ENCODE peak calls at places on chromosomes 1 and 21, in four cellular contexts. One of them, this sample, is unnamed.

GRCh38 chr1:117658676-117659075 is 52.8 kb downstream of the TENT5C start:
- DNase-seq in heart left ventricle: no peak
- DNase-seq in right lobe of liver: no peak
- DNase-seq in brain microvascular endothelial cell: no peak
- DNase-seq in this sample: no peak

GRCh38 chr1:199948587-199949280 is 78.8 kb upstream of the NR5A2 start:
- DNase-seq in heart left ventricle: no peak
- DNase-seq in right lobe of liver: no peak
- DNase-seq in brain microvascular endothelial cell: no peak
- DNase-seq in this sample: no peak

GRCh38 chr1:44894591-44894990 is 51.5 kb upstream of the PTCH2 start:
- DNase-seq in heart left ventricle: no peak
- DNase-seq in right lobe of liver: no peak
- DNase-seq in brain microvascular endothelial cell: peak
- DNase-seq in this sample: peak

GRCh38 chr1:7393141-7393540 is 378.0 kb upstream of the VAMP3 start:
- DNase-seq in heart left ventricle: no peak
- DNase-seq in right lobe of liver: no peak
- DNase-seq in brain microvascular endothelial cell: peak
- DNase-seq in this sample: no peak

GRCh38 chr1:107949467-107950253 is 15.3 kb downstream of the VAV3 start:
- DNase-seq in heart left ventricle: no peak
- DNase-seq in right lobe of liver: no peak
- DNase-seq in brain microvascular endothelial cell: no peak
- DNase-seq in this sample: no peak

GRCh38 chr1:113990966-113991365 is 11.7 kb downstream of the OLFML3 start:
- DNase-seq in heart left ventricle: no peak
- DNase-seq in right lobe of liver: no peak
- DNase-seq in brain microvascular endothelial cell: no peak
- DNase-seq in this sample: no peak

GRCh38 chr1:156486421-156487344 is 13.9 kb downstream of the MEF2D start:
- DNase-seq in heart left ventricle: no peak
- DNase-seq in right lobe of liver: no peak
- DNase-seq in brain microvascular endothelial cell: no peak
- DNase-seq in this sample: no peak

GRCh38 chr1:56052090-56052489 is 527.3 kb downstream of the PLPP3 start:
- DNase-seq in heart left ventricle: no peak
- DNase-seq in right lobe of liver: no peak
- DNase-seq in brain microvascular endothelial cell: no peak
- DNase-seq in this sample: no peak

GRCh38 chr1:165481820-165482532 is 37.0 kb upstream of the RXRG start:
- DNase-seq in heart left ventricle: peak
- DNase-seq in right lobe of liver: no peak
- DNase-seq in brain microvascular endothelial cell: peak
- DNase-seq in this sample: peak

GRCh38 chr1:94279048-94279447 is 41.7 kb upstream of the ARHGAP29 start:
- DNase-seq in heart left ventricle: no peak
- DNase-seq in right lobe of liver: no peak
- DNase-seq in brain microvascular endothelial cell: no peak
- DNase-seq in this sample: no peak

GRCh38 chr1:25562101-25562927 is 18.9 kb downstream of the LDLRAP1 start:
- DNase-seq in heart left ventricle: no peak
- DNase-seq in right lobe of liver: no peak
- DNase-seq in brain microvascular endothelial cell: no peak
- DNase-seq in this sample: no peak

GRCh38 chr1:178461676-178462075 is 35.1 kb downstream of the CLEC20A start:
- DNase-seq in heart left ventricle: no peak
- DNase-seq in right lobe of liver: no peak
- DNase-seq in brain microvascular endothelial cell: no peak
- DNase-seq in this sample: no peak

GRCh38 chr1:94115900-94116436 is 5.0 kb downstream of the ABCA4 start:
- DNase-seq in heart left ventricle: no peak
- DNase-seq in right lobe of liver: no peak
- DNase-seq in brain microvascular endothelial cell: no peak
- DNase-seq in this sample: no peak

GRCh38 chr1:164611754-164612642 is 53.0 kb downstream of the PBX1 start:
- DNase-seq in heart left ventricle: no peak
- DNase-seq in right lobe of liver: no peak
- DNase-seq in brain microvascular endothelial cell: peak
- DNase-seq in this sample: no peak

GRCh38 chr1:41360074-41361027 is 883 bp upstream of the FOXO6 start:
- DNase-seq in heart left ventricle: no peak
- DNase-seq in right lobe of liver: no peak
- DNase-seq in brain microvascular endothelial cell: no peak
- DNase-seq in this sample: no peak

GRCh38 chr1:2044510-2045319 is 5.5 kb upstream of the PRKCZ start:
- DNase-seq in heart left ventricle: peak
- DNase-seq in right lobe of liver: peak
- DNase-seq in brain microvascular endothelial cell: peak
- DNase-seq in this sample: no peak

GRCh38 chr1:204630460-204630905 is 55.1 kb downstream of the LRRN2 start:
- DNase-seq in heart left ventricle: no peak
- DNase-seq in right lobe of liver: no peak
- DNase-seq in brain microvascular endothelial cell: no peak
- DNase-seq in this sample: no peak

GRCh38 chr1:161266096-161266679 is 7.6 kb downstream of the PCP4L1 start:
- DNase-seq in heart left ventricle: no peak
- DNase-seq in right lobe of liver: no peak
- DNase-seq in brain microvascular endothelial cell: no peak
- DNase-seq in this sample: no peak

GRCh38 chr1:183953031-183953430 is 84.5 kb downstream of the COLGALT2 start:
- DNase-seq in heart left ventricle: no peak
- DNase-seq in right lobe of liver: no peak
- DNase-seq in brain microvascular endothelial cell: no peak
- DNase-seq in this sample: no peak

GRCh38 chr1:86231076-86231475 is 74.5 kb upstream of the COL24A1 start:
- DNase-seq in heart left ventricle: no peak
- DNase-seq in right lobe of liver: no peak
- DNase-seq in brain microvascular endothelial cell: no peak
- DNase-seq in this sample: no peak

GRCh38 chr1:85544689-85545203 is 35.8 kb upstream of the CCN1 start:
- DNase-seq in heart left ventricle: no peak
- DNase-seq in right lobe of liver: peak
- DNase-seq in brain microvascular endothelial cell: peak
- DNase-seq in this sample: no peak

GRCh38 chr1:53862507-53862906 is 24.4 kb upstream of the NDC1 start:
- DNase-seq in heart left ventricle: no peak
- DNase-seq in right lobe of liver: no peak
- DNase-seq in brain microvascular endothelial cell: no peak
- DNase-seq in this sample: no peak

GRCh38 chr21:37032877-37033471 is 26.5 kb downstream of the RIPPLY3 start:
- DNase-seq in heart left ventricle: no peak
- DNase-seq in right lobe of liver: no peak
- DNase-seq in brain microvascular endothelial cell: peak
- DNase-seq in this sample: peak

GRCh38 chr1:211705439-211706205 is 30.2 kb upstream of the NEK2 start:
- DNase-seq in heart left ventricle: no peak
- DNase-seq in right lobe of liver: no peak
- DNase-seq in brain microvascular endothelial cell: no peak
- DNase-seq in this sample: no peak

GRCh38 chr1:115114308-115114707 is 25.0 kb upstream of the TSPAN2 start:
- DNase-seq in heart left ventricle: no peak
- DNase-seq in right lobe of liver: peak
- DNase-seq in brain microvascular endothelial cell: no peak
- DNase-seq in this sample: no peak

GRCh38 chr1:100001462-100001861 is 31.7 kb downstream of the SLC35A3 start:
- DNase-seq in heart left ventricle: no peak
- DNase-seq in right lobe of liver: no peak
- DNase-seq in brain microvascular endothelial cell: no peak
- DNase-seq in this sample: no peak

GRCh38 chr21:35226960-35227741 is 178.0 kb upstream of the RUNX1 start:
- DNase-seq in heart left ventricle: no peak
- DNase-seq in right lobe of liver: no peak
- DNase-seq in brain microvascular endothelial cell: no peak
- DNase-seq in this sample: no peak

GRCh38 chr1:185463011-185463410 is 146.0 kb upstream of the IVNS1ABP start:
- DNase-seq in heart left ventricle: no peak
- DNase-seq in right lobe of liver: no peak
- DNase-seq in brain microvascular endothelial cell: no peak
- DNase-seq in this sample: no peak

GRCh38 chr1:27689423-27690173 is 17.6 kb upstream of the IFI6 start:
- DNase-seq in heart left ventricle: no peak
- DNase-seq in right lobe of liver: no peak
- DNase-seq in brain microvascular endothelial cell: peak
- DNase-seq in this sample: no peak

GRCh38 chr1:34149501-34149900 is 15.5 kb downstream of the CSMD2 start:
- DNase-seq in heart left ventricle: no peak
- DNase-seq in right lobe of liver: no peak
- DNase-seq in brain microvascular endothelial cell: no peak
- DNase-seq in this sample: no peak

GRCh38 chr1:115764541-115764940 is 4.0 kb downstream of the CASQ2 start:
- DNase-seq in heart left ventricle: peak
- DNase-seq in right lobe of liver: peak
- DNase-seq in brain microvascular endothelial cell: peak
- DNase-seq in this sample: no peak

GRCh38 chr21:15631342-15631741 is 98.4 kb upstream of the USP25 start:
- DNase-seq in heart left ventricle: no peak
- DNase-seq in right lobe of liver: no peak
- DNase-seq in brain microvascular endothelial cell: peak
- DNase-seq in this sample: peak

GRCh38 chr1:151458936-151459330 is 361 bp downstream of the POGZ start:
- DNase-seq in heart left ventricle: peak
- DNase-seq in right lobe of liver: peak
- DNase-seq in brain microvascular endothelial cell: peak
- DNase-seq in this sample: no peak

GRCh38 chr1:22140681-22141080 is 2.2 kb downstream of the WNT4 start:
- DNase-seq in heart left ventricle: no peak
- DNase-seq in right lobe of liver: no peak
- DNase-seq in brain microvascular endothelial cell: no peak
- DNase-seq in this sample: no peak

GRCh38 chr1:22141493-22141892 is 1.4 kb downstream of the WNT4 start:
- DNase-seq in heart left ventricle: no peak
- DNase-seq in right lobe of liver: no peak
- DNase-seq in brain microvascular endothelial cell: no peak
- DNase-seq in this sample: no peak

GRCh38 chr1:22142315-22143064 is 407 bp downstream of the WNT4 start:
- DNase-seq in heart left ventricle: no peak
- DNase-seq in right lobe of liver: no peak
- DNase-seq in brain microvascular endothelial cell: no peak
- DNase-seq in this sample: no peak

GRCh38 chr1:22143065-22143514 is at the start of gene WNT4:
- DNase-seq in heart left ventricle: peak
- DNase-seq in right lobe of liver: peak
- DNase-seq in brain microvascular endothelial cell: no peak
- DNase-seq in this sample: no peak

DNA sequence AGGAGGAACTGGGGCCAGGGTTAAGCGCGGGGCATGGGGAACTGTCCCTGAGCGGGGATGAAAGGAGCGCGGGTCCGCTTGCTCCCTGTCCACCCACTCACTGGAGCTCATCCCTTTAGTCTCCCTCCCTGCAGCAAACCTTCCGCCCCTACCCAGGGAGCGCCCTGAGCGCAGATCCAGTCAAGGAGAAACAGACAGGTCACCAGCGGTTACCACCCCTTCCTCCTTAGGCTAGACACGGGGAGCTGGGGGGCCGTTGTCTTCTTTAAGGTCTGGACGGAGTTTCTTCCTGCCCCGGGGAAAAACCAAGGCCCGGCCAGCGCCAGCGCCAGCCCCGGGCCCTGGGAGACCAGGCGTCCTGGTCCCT is 966 bp downstream of the WNT4 start:
- DNase-seq in heart left ventricle: no peak
- DNase-seq in right lobe of liver: no peak
- DNase-seq in brain microvascular endothelial cell: no peak
- DNase-seq in this sample: no peak
- H3K4me3 ChIP-seq in heart left ventricle: peak
- H3K4me3 ChIP-seq in right lobe of liver: no peak
- H3K4me3 ChIP-seq in brain microvascular endothelial cell: no peak
- H3K4me3 ChIP-seq in this sample: no peak

DNA sequence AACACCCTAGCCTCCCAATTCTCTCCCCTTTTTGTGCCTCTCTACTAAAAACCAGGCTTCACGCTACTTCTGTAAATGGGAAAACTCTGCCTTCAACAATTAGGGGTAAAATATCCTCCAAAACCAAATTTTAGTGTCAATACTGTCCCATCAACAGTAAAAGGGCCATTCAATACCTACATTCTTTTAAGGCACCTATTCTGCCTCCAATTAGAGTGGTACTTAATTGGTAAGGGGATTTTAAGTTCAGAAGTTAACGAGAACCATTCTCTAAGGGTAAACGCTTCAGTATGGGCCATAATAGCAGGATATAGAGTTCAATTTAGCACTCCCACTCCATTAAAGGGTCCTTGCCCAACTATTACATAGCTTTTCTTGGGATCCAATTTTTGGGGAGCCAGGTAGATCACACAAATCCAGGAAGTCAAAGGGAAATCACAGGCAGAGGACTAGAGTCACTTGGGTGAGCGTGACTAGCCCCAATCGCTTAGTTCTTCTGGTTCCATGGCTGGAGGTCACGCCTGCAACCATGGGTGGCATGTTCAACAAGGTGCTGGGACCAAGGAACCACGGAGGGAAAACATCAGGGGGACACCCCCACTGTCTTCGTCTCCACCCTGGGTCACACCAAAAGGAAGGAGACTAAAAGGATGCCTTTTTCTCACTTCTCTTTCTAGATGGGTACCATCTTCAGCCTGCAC is 20.1 kb upstream of the BSDC1 start:
- DNase-seq in heart left ventricle: no peak
- DNase-seq in right lobe of liver: no peak
- DNase-seq in brain microvascular endothelial cell: no peak
- DNase-seq in this sample: no peak
- TF ChIP-seq CTCF in heart left ventricle: no peak
- TF ChIP-seq CTCF in right lobe of liver: no peak
- TF ChIP-seq CTCF in brain microvascular endothelial cell: no peak
- TF ChIP-seq CTCF in this sample: no peak

GRCh38 chr1:246690100-246690499 is 34.1 kb upstream of the SCCPDH start:
- DNase-seq in heart left ventricle: no peak
- DNase-seq in right lobe of liver: no peak
- DNase-seq in brain microvascular endothelial cell: no peak
- DNase-seq in this sample: no peak
- H3K4me3 ChIP-seq in heart left ventricle: peak
- H3K4me3 ChIP-seq in right lobe of liver: no peak
- H3K4me3 ChIP-seq in brain microvascular endothelial cell: no peak
- H3K4me3 ChIP-seq in this sample: no peak

GRCh38 chr21:17976139-17976538 is 157.0 kb upstream of the C21orf91 start:
- DNase-seq in heart left ventricle: no peak
- DNase-seq in right lobe of liver: no peak
- DNase-seq in brain microvascular endothelial cell: no peak
- DNase-seq in this sample: no peak

GRCh38 chr21:17981060-17981459 is 161.9 kb upstream of the C21orf91 start:
- DNase-seq in heart left ventricle: no peak
- DNase-seq in right lobe of liver: no peak
- DNase-seq in brain microvascular endothelial cell: no peak
- DNase-seq in this sample: no peak
- TF ChIP-seq CTCF in heart left ventricle: no peak
- TF ChIP-seq CTCF in right lobe of liver: no peak
- TF ChIP-seq CTCF in brain microvascular endothelial cell: no peak
- TF ChIP-seq CTCF in this sample: no peak